ENCODE peak calls at places on chromosomes 3 and 15, in six cellular contexts. D is IMR-90, V is endodermal cell, X is fibroblast of pulmonary artery, U is GM12878, Z is fibroblast of the aortic adventitia. W is an unnamed sample.

GRCh38 chr15:73923488-73924164 is 2.6 kb upstream of the LOXL1 start:
- DNase-seq in Z (no peak), U (no peak), X (no peak), D (no peak), V (no peak), W (no peak)

GRCh38 chr3:138079901-138080300 is 35.5 kb downstream of the DZIP1L start:
- DNase-seq in U (no peak), D (peak), V (no peak), X (no peak), Z (no peak), W (no peak)

GRCh38 chr15:60551781-60552161 is 72.8 kb upstream of the ICE2 start:
- DNase-seq in Z (no peak), U (no peak), D (no peak), V (no peak), X (no peak), W (peak)

GRCh38 chr15:73602992-73603391 is 30.2 kb downstream of the NPTN start:
- DNase-seq in U (no peak), Z (no peak), D (no peak), V (no peak), X (no peak), W (no peak)

GRCh38 chr15:74889390-74889881 is 406 bp upstream of the MPI start:
- DNase-seq in V (peak), X (peak), D (peak), U (no peak), Z (peak), W (no peak)

GRCh38 chr15:64754663-64755426 is 20.5 kb downstream of the RBPMS2 start:
- DNase-seq in V (no peak), X (no peak), Z (no peak), D (no peak), U (peak), W (no peak)

GRCh38 chr15:94131875-94132274 is 99.5 kb upstream of the MCTP2 start:
- DNase-seq in V (no peak), U (no peak), Z (peak), X (no peak), D (no peak), W (peak)

GRCh38 chr15:37880009-37880834 is 54.2 kb upstream of the TMCO5A start:
- DNase-seq in V (peak), U (no peak), Z (peak), D (peak), X (peak), W (peak)

GRCh38 chr3:4043867-4044575 is 244.8 kb downstream of the LRRN1 start:
- DNase-seq in Z (no peak), U (no peak), D (no peak), V (no peak), X (no peak), W (no peak)

GRCh38 chr3:37279226-37279625 is 104.8 kb upstream of the LRRFIP2 start:
- DNase-seq in Z (no peak), X (no peak), U (no peak), V (no peak), D (peak), W (no peak)

GRCh38 chr3:130626021-130626420 is 109.0 kb downstream of the COL6A6 start:
- DNase-seq in D (peak), X (peak), Z (peak), U (no peak), V (no peak), W (peak)

GRCh38 chr3:9395570-9396300 is 1.7 kb upstream of the SETD5 start:
- DNase-seq in Z (no peak), X (peak), V (no peak), D (no peak), U (no peak), W (no peak)

GRCh38 chr3:78857494-78858111 is 910.2 kb downstream of the ROBO1 start:
- DNase-seq in V (no peak), X (peak), U (no peak), D (no peak), Z (peak), W (peak)

GRCh38 chr3:42590989-42591756 is 513 bp downstream of the SS18L2 start:
- DNase-seq in D (no peak), V (peak), X (peak), U (no peak), Z (peak), W (no peak)

GRCh38 chr3:184733181-184733580 is 21.3 kb upstream of the MAGEF1 start:
- DNase-seq in X (no peak), V (peak), D (no peak), Z (no peak), U (no peak), W (peak)

GRCh38 chr15:32656091-32656860 is 14.8 kb downstream of the SCG5 start:
- DNase-seq in Z (no peak), V (no peak), X (peak), U (no peak), D (no peak), W (no peak)

GRCh38 chr3:58308728-58309127 is 2.4 kb downstream of the HTD2 start:
- DNase-seq in X (peak), U (no peak), Z (peak), V (no peak), D (peak), W (no peak)

DNA sequence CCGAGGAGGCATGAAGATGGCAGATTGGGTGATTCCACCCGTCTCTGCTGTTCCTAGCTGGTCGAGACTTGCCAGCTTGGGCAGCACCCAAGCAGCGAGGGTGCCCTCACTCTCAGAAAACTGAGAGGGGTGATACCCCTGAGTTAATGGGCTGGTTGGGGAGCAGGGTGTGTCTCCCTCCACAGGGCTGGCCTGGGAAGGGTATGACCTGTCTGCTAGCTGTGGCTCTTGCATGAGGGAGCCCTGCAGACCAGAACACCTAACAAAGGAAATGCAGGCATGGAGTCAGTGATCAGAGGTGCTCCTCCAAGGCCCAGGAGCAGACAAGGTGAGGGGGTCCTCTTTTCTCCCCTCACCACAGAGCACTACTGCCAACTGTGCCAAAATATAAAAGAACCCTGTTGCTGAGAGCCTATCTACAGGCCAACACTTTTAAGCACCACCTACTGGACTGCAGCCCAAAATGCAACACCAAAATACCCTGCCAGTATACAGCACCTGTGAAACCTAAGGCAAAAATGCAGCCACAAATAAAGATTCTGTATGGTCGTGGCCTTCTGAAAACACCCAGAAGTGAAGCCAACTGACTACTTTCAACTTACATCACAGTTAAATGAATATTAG is 35.8 kb upstream of the PPM1L start:
- DNase-seq in U (no peak), D (no peak), Z (no peak), V (peak), X (no peak), W (peak)
- TF ChIP-seq CTCF in U (peak), D (no peak), Z (no peak), V (peak), X (peak), W (peak)

DNA sequence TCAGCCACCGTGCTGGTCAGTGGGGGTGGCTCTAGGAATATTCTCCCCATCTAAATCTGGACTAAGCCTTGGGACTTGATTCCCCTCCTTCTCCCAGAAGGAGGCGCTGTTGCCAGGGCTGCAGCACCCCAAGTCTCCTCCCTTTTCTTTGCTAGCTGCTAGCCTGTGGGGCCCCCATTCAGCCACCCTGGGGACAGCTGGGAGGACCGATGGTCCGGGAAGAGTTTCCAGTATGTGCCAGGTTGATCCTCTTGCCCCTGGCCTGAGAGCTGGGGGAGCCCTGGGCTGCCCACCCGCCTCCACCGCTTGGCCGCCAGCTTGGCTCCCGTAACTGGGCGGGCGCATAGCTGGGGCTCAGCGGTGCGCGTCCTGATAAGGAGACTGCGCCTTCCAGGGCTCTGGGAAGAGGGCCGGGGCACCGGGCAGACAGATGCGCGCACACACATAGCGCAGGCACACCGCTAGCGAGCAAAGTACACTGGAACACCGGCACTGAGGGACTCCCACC is 4.2 kb downstream of the SMAD6 start:
- DNase-seq in Z (peak), V (peak), D (peak), X (peak), U (no peak), W (no peak)
- H3K4me3 ChIP-seq in Z (peak), V (peak), D (no peak), X (peak), U (no peak), W (no peak)

GRCh38 chr3:147616998-147617619 is 207.9 kb downstream of the ZIC1 start:
- DNase-seq in V (no peak), U (no peak), Z (peak), D (peak), X (peak), W (peak)
- TF ChIP-seq CTCF in V (peak), U (peak), Z (peak), D (peak), X (peak), W (peak)

GRCh38 chr3:133447751-133448477 is 48.1 kb downstream of the BFSP2 start:
- DNase-seq in X (no peak), D (no peak), Z (no peak), U (no peak), V (no peak), W (no peak)
- H3K4me3 ChIP-seq in X (no peak), D (no peak), Z (no peak), U (peak), V (no peak), W (no peak)

GRCh38 chr3:171556574-171557145 is 96.5 kb upstream of the TNIK start:
- DNase-seq in D (peak), X (no peak), U (no peak), Z (no peak), V (no peak), W (peak)
- TF ChIP-seq CTCF in D (no peak), X (no peak), U (no peak), Z (no peak), V (no peak), W (no peak)

GRCh38 chr15:57494575-57494974 is 97.1 kb upstream of the MYZAP start:
- DNase-seq in U (no peak), D (no peak), Z (peak), V (peak), X (no peak), W (no peak)

GRCh38 chr15:57495037-57495436 is 96.7 kb upstream of the MYZAP start:
- DNase-seq in U (no peak), D (no peak), Z (peak), V (peak), X (no peak), W (no peak)

GRCh38 chr15:57496594-57496945 is 95.1 kb upstream of the MYZAP start:
- DNase-seq in D (no peak), U (no peak), V (no peak), X (no peak), Z (no peak), W (no peak)

GRCh38 chr15:57495554-57496235 is 96.0 kb upstream of the MYZAP start:
- DNase-seq in X (peak), Z (peak), V (peak), D (no peak), U (no peak), W (no peak)

DNA sequence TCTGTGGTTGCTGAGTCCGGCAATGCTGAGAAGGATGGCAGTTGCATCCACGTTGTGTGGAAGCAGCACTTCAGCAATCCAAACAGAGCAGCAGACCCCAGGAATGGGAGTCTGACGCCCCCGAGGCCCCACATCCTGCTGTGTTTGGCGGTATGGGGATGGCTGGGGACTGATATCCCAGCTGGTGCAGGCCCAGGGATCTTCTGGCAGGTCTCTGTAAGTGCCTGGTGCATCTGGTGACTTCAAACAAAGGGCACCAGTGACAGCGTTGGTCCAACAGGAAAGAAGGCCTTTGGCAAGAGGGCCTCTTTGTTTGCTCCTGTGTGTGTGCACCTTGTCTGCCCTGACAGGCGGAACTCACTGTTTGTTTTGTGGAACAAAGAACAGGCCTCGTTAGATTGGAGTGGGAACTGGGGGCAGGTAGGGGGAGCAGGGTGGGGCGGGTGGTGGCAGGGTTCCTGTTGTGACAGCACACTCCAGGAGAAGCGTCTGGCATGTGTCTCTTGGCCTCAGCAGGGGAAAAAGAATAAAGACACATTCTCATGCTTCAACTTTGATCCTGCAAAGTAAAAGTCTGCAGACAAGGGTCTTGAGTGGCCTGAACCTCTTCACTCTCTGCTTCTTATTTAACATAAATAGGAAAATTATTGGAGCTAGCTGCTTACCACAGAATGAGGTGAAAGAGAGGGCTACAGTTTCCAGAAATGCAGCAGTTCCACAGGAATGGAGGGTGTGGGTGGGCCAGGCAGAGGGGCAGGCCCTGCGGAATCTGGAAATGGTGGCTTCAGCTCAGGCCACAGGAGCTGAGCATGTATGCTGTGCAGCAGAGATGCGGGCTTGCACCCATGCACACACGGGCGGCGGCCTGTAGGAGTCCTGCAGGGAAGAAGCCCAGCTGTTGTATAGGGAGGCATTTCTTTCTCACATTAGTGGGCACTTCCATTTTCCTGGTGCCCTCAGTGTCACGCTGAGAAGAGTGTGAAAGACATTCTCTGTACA is 94.5 kb upstream of the MYZAP start:
- DNase-seq in X (no peak), U (no peak), V (peak), Z (no peak), D (no peak), W (no peak)
- H3K4me3 ChIP-seq in X (no peak), U (no peak), V (no peak), Z (no peak), D (no peak), W (no peak)

GRCh38 chr3:142931222-142931621 is 32.3 kb downstream of the PAQR9 start:
- DNase-seq in X (no peak), U (no peak), V (peak), D (no peak), Z (no peak), W (peak)
- TF ChIP-seq CTCF in X (peak), U (peak), V (peak), D (no peak), Z (no peak), W (peak)

GRCh38 chr3:151200586-151200985 is 2.4 kb downstream of the GPR171 start:
- DNase-seq in X (no peak), U (no peak), V (no peak), D (no peak), Z (no peak), W (no peak)
- H3K4me3 ChIP-seq in X (no peak), U (no peak), V (no peak), D (no peak), Z (no peak), W (no peak)

GRCh38 chr15:23049984-23050628 is 10.7 kb upstream of the TUBGCP5 start:
- DNase-seq in U (no peak), Z (no peak), V (no peak), X (no peak), D (no peak), W (no peak)

GRCh38 chr15:23052522-23052921 is 13.2 kb upstream of the TUBGCP5 start:
- DNase-seq in Z (no peak), X (no peak), D (no peak), V (no peak), U (no peak), W (no peak)

DNA sequence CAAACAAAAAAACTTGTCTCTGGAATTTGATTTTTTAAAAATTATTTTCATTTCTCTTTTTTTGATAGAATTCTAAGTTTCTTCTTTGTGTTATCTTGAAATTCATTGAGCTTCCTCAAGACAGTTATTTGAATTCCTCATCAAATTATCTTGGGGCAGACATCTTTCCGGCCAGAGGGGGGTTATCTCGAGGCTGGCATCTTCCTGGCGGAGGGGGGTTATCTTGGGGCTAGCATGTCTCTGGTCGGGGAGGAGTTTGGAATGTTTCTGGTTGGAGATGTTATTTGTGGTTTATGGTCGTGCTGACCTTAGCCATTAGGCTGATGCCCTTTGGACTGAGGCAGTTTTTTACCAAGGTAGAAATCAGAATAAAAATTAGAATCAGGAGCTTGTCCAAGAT is 15.9 kb upstream of the TUBGCP5 start:
- DNase-seq in X (no peak), V (no peak), U (no peak), Z (no peak), D (no peak), W (no peak)
- TF ChIP-seq CTCF in X (no peak), V (no peak), U (no peak), Z (no peak), D (no peak), W (no peak)

GRCh38 chr3:46880884-46881818 is 3.6 kb downstream of the PTH1R start:
- DNase-seq in Z (no peak), X (no peak), D (no peak), V (peak), U (no peak), W (no peak)
- H3K4me3 ChIP-seq in Z (no peak), X (no peak), D (no peak), V (peak), U (no peak), W (no peak)

W was measured in epithelial cell of esophagus.